ENCODE peak calls at places on chromosomes 7 and 10, in ten cellular contexts. One of them, this sample, is unnamed.

GRCh38 chr7:120486164-120486563 is 213.2 kb downstream of the KCND2 start:
- DNase-seq in upper lobe of right lung: no peak
- DNase-seq in choroid plexus epithelial cell: no peak
- DNase-seq in CD8-positive, alpha-beta T cell: no peak
- DNase-seq in transverse colon: no peak
- DNase-seq in cardiac muscle cell: no peak
- DNase-seq in AG10803: no peak
- DNase-seq in ovary: no peak
- DNase-seq in GM13977: no peak
- DNase-seq in WTC11: no peak
- DNase-seq in this sample: no peak

GRCh38 chr7:34158311-34158710 is 253.0 kb downstream of the BMPER start:
- DNase-seq in upper lobe of right lung: no peak
- DNase-seq in choroid plexus epithelial cell: no peak
- DNase-seq in CD8-positive, alpha-beta T cell: no peak
- DNase-seq in transverse colon: no peak
- DNase-seq in cardiac muscle cell: no peak
- DNase-seq in AG10803: no peak
- DNase-seq in ovary: no peak
- DNase-seq in GM13977: no peak
- DNase-seq in WTC11: no peak
- DNase-seq in this sample: no peak

GRCh38 chr7:17887286-17887685 is 53.0 kb downstream of the SNX13 start:
- DNase-seq in upper lobe of right lung: no peak
- DNase-seq in choroid plexus epithelial cell: no peak
- DNase-seq in CD8-positive, alpha-beta T cell: no peak
- DNase-seq in transverse colon: no peak
- DNase-seq in cardiac muscle cell: no peak
- DNase-seq in AG10803: no peak
- DNase-seq in ovary: no peak
- DNase-seq in GM13977: no peak
- DNase-seq in WTC11: no peak
- DNase-seq in this sample: no peak

GRCh38 chr10:112184052-112184371 is 447 bp upstream of the GPAM start:
- DNase-seq in upper lobe of right lung: no peak
- DNase-seq in choroid plexus epithelial cell: no peak
- DNase-seq in CD8-positive, alpha-beta T cell: no peak
- DNase-seq in transverse colon: no peak
- DNase-seq in cardiac muscle cell: no peak
- DNase-seq in AG10803: no peak
- DNase-seq in ovary: no peak
- DNase-seq in GM13977: peak
- DNase-seq in WTC11: no peak
- DNase-seq in this sample: no peak

GRCh38 chr7:102152672-102153585 is 133.7 kb upstream of the SH2B2 start:
- DNase-seq in upper lobe of right lung: no peak
- DNase-seq in choroid plexus epithelial cell: peak
- DNase-seq in CD8-positive, alpha-beta T cell: no peak
- DNase-seq in transverse colon: no peak
- DNase-seq in cardiac muscle cell: peak
- DNase-seq in AG10803: peak
- DNase-seq in ovary: no peak
- DNase-seq in GM13977: no peak
- DNase-seq in WTC11: peak
- DNase-seq in this sample: no peak

GRCh38 chr7:73509463-73509862 is 12.6 kb downstream of the BAZ1B start:
- DNase-seq in upper lobe of right lung: peak
- DNase-seq in choroid plexus epithelial cell: no peak
- DNase-seq in CD8-positive, alpha-beta T cell: no peak
- DNase-seq in transverse colon: no peak
- DNase-seq in cardiac muscle cell: no peak
- DNase-seq in AG10803: no peak
- DNase-seq in ovary: no peak
- DNase-seq in GM13977: no peak
- DNase-seq in WTC11: no peak
- DNase-seq in this sample: no peak

GRCh38 chr7:475951-476441 is 43.6 kb downstream of the PDGFA start:
- DNase-seq in upper lobe of right lung: peak
- DNase-seq in choroid plexus epithelial cell: no peak
- DNase-seq in CD8-positive, alpha-beta T cell: no peak
- DNase-seq in transverse colon: no peak
- DNase-seq in cardiac muscle cell: no peak
- DNase-seq in AG10803: no peak
- DNase-seq in ovary: no peak
- DNase-seq in GM13977: no peak
- DNase-seq in WTC11: no peak
- DNase-seq in this sample: no peak

GRCh38 chr7:151540146-151540545 is 20.5 kb upstream of the RHEB start:
- DNase-seq in upper lobe of right lung: no peak
- DNase-seq in choroid plexus epithelial cell: no peak
- DNase-seq in CD8-positive, alpha-beta T cell: no peak
- DNase-seq in transverse colon: no peak
- DNase-seq in cardiac muscle cell: no peak
- DNase-seq in AG10803: no peak
- DNase-seq in ovary: no peak
- DNase-seq in GM13977: no peak
- DNase-seq in WTC11: no peak
- DNase-seq in this sample: no peak

GRCh38 chr10:102778781-102779180 is 35.0 kb downstream of the WBP1L start:
- DNase-seq in upper lobe of right lung: no peak
- DNase-seq in choroid plexus epithelial cell: no peak
- DNase-seq in CD8-positive, alpha-beta T cell: no peak
- DNase-seq in transverse colon: no peak
- DNase-seq in cardiac muscle cell: no peak
- DNase-seq in AG10803: no peak
- DNase-seq in ovary: peak
- DNase-seq in GM13977: no peak
- DNase-seq in WTC11: no peak
- DNase-seq in this sample: peak

GRCh38 chr10:70747192-70747965 is 37.8 kb downstream of the TBATA start:
- DNase-seq in upper lobe of right lung: peak
- DNase-seq in choroid plexus epithelial cell: no peak
- DNase-seq in CD8-positive, alpha-beta T cell: no peak
- DNase-seq in transverse colon: no peak
- DNase-seq in cardiac muscle cell: no peak
- DNase-seq in AG10803: no peak
- DNase-seq in ovary: no peak
- DNase-seq in GM13977: no peak
- DNase-seq in WTC11: no peak
- DNase-seq in this sample: no peak

GRCh38 chr7:140982508-140982907 is 32.2 kb downstream of the MRPS33 start:
- DNase-seq in upper lobe of right lung: no peak
- DNase-seq in choroid plexus epithelial cell: no peak
- DNase-seq in CD8-positive, alpha-beta T cell: no peak
- DNase-seq in transverse colon: no peak
- DNase-seq in cardiac muscle cell: no peak
- DNase-seq in AG10803: no peak
- DNase-seq in ovary: no peak
- DNase-seq in GM13977: no peak
- DNase-seq in WTC11: no peak
- DNase-seq in this sample: no peak

GRCh38 chr10:126468876-126469643 is 80.8 kb upstream of the ADAM12 start:
- DNase-seq in upper lobe of right lung: no peak
- DNase-seq in choroid plexus epithelial cell: peak
- DNase-seq in CD8-positive, alpha-beta T cell: no peak
- DNase-seq in transverse colon: no peak
- DNase-seq in cardiac muscle cell: peak
- DNase-seq in AG10803: peak
- DNase-seq in ovary: no peak
- DNase-seq in GM13977: no peak
- DNase-seq in WTC11: no peak
- DNase-seq in this sample: no peak

GRCh38 chr7:106862317-106863183 is 2.5 kb upstream of the PIK3CG start:
- DNase-seq in upper lobe of right lung: no peak
- DNase-seq in choroid plexus epithelial cell: peak
- DNase-seq in CD8-positive, alpha-beta T cell: no peak
- DNase-seq in transverse colon: no peak
- DNase-seq in cardiac muscle cell: peak
- DNase-seq in AG10803: peak
- DNase-seq in ovary: no peak
- DNase-seq in GM13977: no peak
- DNase-seq in WTC11: no peak
- DNase-seq in this sample: no peak

GRCh38 chr7:84194484-84195260 is at the start of gene SEMA3A:
- DNase-seq in upper lobe of right lung: no peak
- DNase-seq in choroid plexus epithelial cell: peak
- DNase-seq in CD8-positive, alpha-beta T cell: peak
- DNase-seq in transverse colon: peak
- DNase-seq in cardiac muscle cell: peak
- DNase-seq in AG10803: peak
- DNase-seq in ovary: no peak
- DNase-seq in GM13977: peak
- DNase-seq in WTC11: peak
- DNase-seq in this sample: no peak
- TF ChIP-seq CTCF in upper lobe of right lung: no peak
- TF ChIP-seq CTCF in choroid plexus epithelial cell: peak
- TF ChIP-seq CTCF in CD8-positive, alpha-beta T cell: no peak
- TF ChIP-seq CTCF in transverse colon: peak
- TF ChIP-seq CTCF in cardiac muscle cell: no peak
- TF ChIP-seq CTCF in AG10803: peak
- TF ChIP-seq CTCF in ovary: no peak
- TF ChIP-seq CTCF in GM13977: no peak
- TF ChIP-seq CTCF in WTC11: no peak
- TF ChIP-seq CTCF in this sample: no peak

GRCh38 chr10:50653142-50653541 is 29.4 kb upstream of the SGMS1 start:
- DNase-seq in upper lobe of right lung: no peak
- DNase-seq in choroid plexus epithelial cell: peak
- DNase-seq in CD8-positive, alpha-beta T cell: no peak
- DNase-seq in transverse colon: no peak
- DNase-seq in cardiac muscle cell: peak
- DNase-seq in AG10803: peak
- DNase-seq in ovary: no peak
- DNase-seq in GM13977: no peak
- DNase-seq in WTC11: no peak
- DNase-seq in this sample: no peak
- TF ChIP-seq CTCF in upper lobe of right lung: peak
- TF ChIP-seq CTCF in choroid plexus epithelial cell: peak
- TF ChIP-seq CTCF in CD8-positive, alpha-beta T cell: peak
- TF ChIP-seq CTCF in transverse colon: peak
- TF ChIP-seq CTCF in cardiac muscle cell: peak
- TF ChIP-seq CTCF in AG10803: peak
- TF ChIP-seq CTCF in ovary: no peak
- TF ChIP-seq CTCF in GM13977: peak
- TF ChIP-seq CTCF in WTC11: no peak
- TF ChIP-seq CTCF in this sample: peak

GRCh38 chr10:35600193-35600592 is 4.9 kb upstream of the GJD4 start:
- DNase-seq in upper lobe of right lung: no peak
- DNase-seq in choroid plexus epithelial cell: peak
- DNase-seq in CD8-positive, alpha-beta T cell: no peak
- DNase-seq in transverse colon: no peak
- DNase-seq in cardiac muscle cell: peak
- DNase-seq in AG10803: no peak
- DNase-seq in ovary: no peak
- DNase-seq in GM13977: no peak
- DNase-seq in WTC11: no peak
- DNase-seq in this sample: no peak
- TF ChIP-seq CTCF in upper lobe of right lung: no peak
- TF ChIP-seq CTCF in choroid plexus epithelial cell: peak
- TF ChIP-seq CTCF in CD8-positive, alpha-beta T cell: no peak
- TF ChIP-seq CTCF in transverse colon: no peak
- TF ChIP-seq CTCF in cardiac muscle cell: peak
- TF ChIP-seq CTCF in AG10803: peak
- TF ChIP-seq CTCF in ovary: no peak
- TF ChIP-seq CTCF in GM13977: no peak
- TF ChIP-seq CTCF in WTC11: no peak
- TF ChIP-seq CTCF in this sample: peak

GRCh38 chr10:124271671-124272070 is 147.1 kb downstream of the OAT start:
- DNase-seq in upper lobe of right lung: no peak
- DNase-seq in choroid plexus epithelial cell: no peak
- DNase-seq in CD8-positive, alpha-beta T cell: no peak
- DNase-seq in transverse colon: no peak
- DNase-seq in cardiac muscle cell: no peak
- DNase-seq in AG10803: no peak
- DNase-seq in ovary: no peak
- DNase-seq in GM13977: no peak
- DNase-seq in WTC11: no peak
- DNase-seq in this sample: no peak
- TF ChIP-seq CTCF in upper lobe of right lung: no peak
- TF ChIP-seq CTCF in choroid plexus epithelial cell: no peak
- TF ChIP-seq CTCF in CD8-positive, alpha-beta T cell: no peak
- TF ChIP-seq CTCF in transverse colon: no peak
- TF ChIP-seq CTCF in cardiac muscle cell: no peak
- TF ChIP-seq CTCF in AG10803: no peak
- TF ChIP-seq CTCF in ovary: no peak
- TF ChIP-seq CTCF in GM13977: no peak
- TF ChIP-seq CTCF in WTC11: no peak
- TF ChIP-seq CTCF in this sample: no peak

GRCh38 chr10:82813856-82814255 is 938.9 kb downstream of the NRG3 start:
- DNase-seq in upper lobe of right lung: no peak
- DNase-seq in choroid plexus epithelial cell: peak
- DNase-seq in CD8-positive, alpha-beta T cell: no peak
- DNase-seq in transverse colon: no peak
- DNase-seq in cardiac muscle cell: no peak
- DNase-seq in AG10803: peak
- DNase-seq in ovary: no peak
- DNase-seq in GM13977: no peak
- DNase-seq in WTC11: no peak
- DNase-seq in this sample: no peak

GRCh38 chr10:82814635-82815034 is 939.6 kb downstream of the NRG3 start:
- DNase-seq in upper lobe of right lung: no peak
- DNase-seq in choroid plexus epithelial cell: peak
- DNase-seq in CD8-positive, alpha-beta T cell: no peak
- DNase-seq in transverse colon: no peak
- DNase-seq in cardiac muscle cell: no peak
- DNase-seq in AG10803: peak
- DNase-seq in ovary: no peak
- DNase-seq in GM13977: no peak
- DNase-seq in WTC11: no peak
- DNase-seq in this sample: no peak

GRCh38 chr10:82815680-82816079 is 940.7 kb downstream of the NRG3 start:
- DNase-seq in upper lobe of right lung: no peak
- DNase-seq in choroid plexus epithelial cell: no peak
- DNase-seq in CD8-positive, alpha-beta T cell: no peak
- DNase-seq in transverse colon: no peak
- DNase-seq in cardiac muscle cell: no peak
- DNase-seq in AG10803: no peak
- DNase-seq in ovary: no peak
- DNase-seq in GM13977: no peak
- DNase-seq in WTC11: no peak
- DNase-seq in this sample: no peak

DNA sequence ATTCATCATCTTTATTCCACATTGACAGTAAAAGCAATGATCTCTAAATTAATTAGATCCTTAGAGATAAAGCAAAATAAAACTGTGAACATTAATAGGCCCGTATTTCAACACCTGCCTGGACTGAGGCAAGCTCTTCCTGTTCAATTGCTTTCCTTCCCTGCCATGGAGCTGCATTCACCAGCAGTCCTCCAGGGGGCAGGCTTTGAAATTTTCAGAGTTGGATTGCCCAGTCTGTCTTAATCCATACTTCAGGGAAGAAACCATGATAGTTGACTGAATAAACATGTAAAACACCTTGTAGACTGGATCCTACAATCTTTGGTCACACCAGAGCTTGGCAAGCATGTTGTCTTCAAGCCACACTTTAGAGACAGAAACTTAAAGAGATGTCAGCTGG is 936.6 kb downstream of the NRG3 start:
- DNase-seq in upper lobe of right lung: no peak
- DNase-seq in choroid plexus epithelial cell: peak
- DNase-seq in CD8-positive, alpha-beta T cell: no peak
- DNase-seq in transverse colon: no peak
- DNase-seq in cardiac muscle cell: peak
- DNase-seq in AG10803: peak
- DNase-seq in ovary: no peak
- DNase-seq in GM13977: no peak
- DNase-seq in WTC11: peak
- DNase-seq in this sample: no peak
- TF ChIP-seq CTCF in upper lobe of right lung: peak
- TF ChIP-seq CTCF in choroid plexus epithelial cell: peak
- TF ChIP-seq CTCF in CD8-positive, alpha-beta T cell: no peak
- TF ChIP-seq CTCF in transverse colon: no peak
- TF ChIP-seq CTCF in cardiac muscle cell: peak
- TF ChIP-seq CTCF in AG10803: peak
- TF ChIP-seq CTCF in ovary: no peak
- TF ChIP-seq CTCF in GM13977: peak
- TF ChIP-seq CTCF in WTC11: peak
- TF ChIP-seq CTCF in this sample: peak